ENCODE peak calls at places on chromosome 14, in nine cellular contexts. O is HEK293T; T is NCI-H2081; H is activated CD4-positive, alpha-beta T cell treated with anti-CD3 and anti-CD28 coated beads, Interleukin-2, amount 10 ng/mL, durations not matched to agents 7 days and 5 days; E is stimulated activated CD8-positive, alpha-beta memory T cell treated with anti-CD3 and anti-CD28 coated beads, Interleukin-2, amount 100 ng/mL, for 48 hours; P is CD8-positive, alpha-beta memory T cell; B is dermis blood vessel endothelial cell; A is hepatocyte; V is fibroblast of the conjunctiva. F is an unnamed sample.

GRCh38 chr14:103121161-103121845 is 2.0 kb upstream of the TNFAIP2 start:
- DNase-seq in O (no peak), T (no peak), H (no peak), E (no peak), P (no peak), B (peak; percentile 39), A (no peak), V (no peak), F (no peak)

GRCh38 chr14:31926652-31927347 is 150.3 kb upstream of the ARHGAP5 start:
- DNase-seq in O (no peak), T (no peak), H (no peak), E (no peak), P (no peak), B (peak; percentile 91), A (no peak), V (no peak), F (no peak)

GRCh38 chr14:90274808-90275454 is 18.6 kb downstream of the PSMC1 start:
- DNase-seq in O (no peak), T (no peak), H (peak; percentile 14), E (no peak), P (no peak), B (peak; percentile 91), A (no peak), V (no peak), F (no peak)

GRCh38 chr14:33685698-33686097 is 265.2 kb downstream of the EGLN3 start:
- DNase-seq in O (no peak), T (no peak), H (no peak), E (no peak), P (no peak), B (no peak), A (no peak), V (no peak), F (no peak)

GRCh38 chr14:90999299-90999698 is 61.1 kb downstream of the RPS6KA5 start:
- DNase-seq in O (no peak), T (no peak), H (no peak), E (no peak), P (no peak), B (no peak), A (no peak), V (no peak), F (no peak)

GRCh38 chr14:105929327-105930081 is 403.1 kb downstream of the TMEM121 start:
- DNase-seq in O (no peak), T (no peak), H (no peak), E (no peak), P (no peak), B (no peak), A (no peak), V (no peak), F (no peak)

GRCh38 chr14:92105845-92106094 is 612 bp downstream of the ATXN3 start:
- DNase-seq in O (no peak), T (peak; percentile 43), H (no peak), E (no peak), P (peak; percentile 30), B (peak; percentile 57), A (peak; percentile 43), V (peak; percentile 8), F (no peak)

GRCh38 chr14:78598046-78598652 is 428.0 kb downstream of the NRXN3 start:
- DNase-seq in O (peak; percentile 72), T (peak; percentile 75), H (peak; percentile 47), E (peak; percentile 10), P (peak; percentile 1), B (peak; percentile 78), A (peak; percentile 83), V (peak; percentile 20), F (no peak)

GRCh38 chr14:92959189-92959531 is 36.2 kb downstream of the CHGA start:
- DNase-seq in O (no peak), T (peak; percentile 80), H (no peak), E (no peak), P (no peak), B (no peak), A (no peak), V (no peak), F (no peak)

GRCh38 chr14:59281613-59282012 is 93.1 kb downstream of the DAAM1 start:
- DNase-seq in O (no peak), T (no peak), H (no peak), E (no peak), P (no peak), B (no peak), A (no peak), V (no peak), F (no peak)

GRCh38 chr14:35405304-35405996 is 901 bp upstream of the NFKBIA start:
- DNase-seq in O (no peak), T (no peak), H (no peak), E (no peak), P (no peak), B (no peak), A (peak; percentile 56), V (no peak), F (no peak)

GRCh38 chr14:52443506-52443905 is 108.8 kb downstream of the TXNDC16 start:
- DNase-seq in O (no peak), T (no peak), H (no peak), E (no peak), P (no peak), B (no peak), A (no peak), V (no peak), F (no peak)

GRCh38 chr14:67999693-68000384 is 180.3 kb downstream of the RAD51B start:
- DNase-seq in O (no peak), T (no peak), H (no peak), E (no peak), P (no peak), B (peak; percentile 15), A (peak; percentile 17), V (no peak), F (no peak)

GRCh38 chr14:94597788-94598187 is 14.4 kb upstream of the SERPINA3 start:
- DNase-seq in O (no peak), T (no peak), H (no peak), E (no peak), P (no peak), B (no peak), A (no peak), V (no peak), F (no peak)

GRCh38 chr14:52693532-52693931 is 1.8 kb downstream of the ERO1A start:
- DNase-seq in O (no peak), T (no peak), H (no peak), E (no peak), P (no peak), B (no peak), A (no peak), V (no peak), F (no peak)

GRCh38 chr14:74840603-74841030 is 35.3 kb downstream of the PROX2 start:
- DNase-seq in O (no peak), T (no peak), H (no peak), E (no peak), P (no peak), B (no peak), A (no peak), V (no peak), F (no peak)

F was measured in naive thymus-derived CD4-positive, alpha-beta T cell.